ENCODE peak calls at places on chromosome 2, in nine cellular contexts. One of them, this sample, is unnamed.

GRCh38 chr2:207330912-207331311 is 165.2 kb upstream of the KLF7 start:
- DNase-seq in coronary artery: no peak
- DNase-seq in esophagus squamous epithelium: no peak
- DNase-seq in B cell: no peak
- DNase-seq in astrocyte: peak; percentile 95
- DNase-seq in mucosa of descending colon: no peak
- DNase-seq in fibroblast of lung: peak; percentile 96
- DNase-seq in astrocyte of the spinal cord: peak; percentile 89
- DNase-seq in psoas muscle: peak; percentile 33
- DNase-seq in this sample: no peak

GRCh38 chr2:108534577-108535379 is 508 bp downstream of the LIMS1 start:
- DNase-seq in coronary artery: peak; percentile 79
- DNase-seq in esophagus squamous epithelium: no peak
- DNase-seq in B cell: peak; percentile 62
- DNase-seq in astrocyte: no peak
- DNase-seq in mucosa of descending colon: no peak
- DNase-seq in fibroblast of lung: no peak
- DNase-seq in astrocyte of the spinal cord: peak; percentile 55
- DNase-seq in psoas muscle: no peak
- DNase-seq in this sample: no peak

GRCh38 chr2:128169497-128169896 is 78.5 kb downstream of the UGGT1 start:
- DNase-seq in coronary artery: no peak
- DNase-seq in esophagus squamous epithelium: no peak
- DNase-seq in B cell: no peak
- DNase-seq in astrocyte: no peak
- DNase-seq in mucosa of descending colon: no peak
- DNase-seq in fibroblast of lung: peak; percentile 87
- DNase-seq in astrocyte of the spinal cord: no peak
- DNase-seq in psoas muscle: no peak
- DNase-seq in this sample: no peak

GRCh38 chr2:178227187-178227586 is 32.9 kb downstream of the OSBPL6 start:
- DNase-seq in coronary artery: no peak
- DNase-seq in esophagus squamous epithelium: no peak
- DNase-seq in B cell: no peak
- DNase-seq in astrocyte: peak; percentile 67
- DNase-seq in mucosa of descending colon: no peak
- DNase-seq in fibroblast of lung: peak; percentile 55
- DNase-seq in astrocyte of the spinal cord: peak; percentile 72
- DNase-seq in psoas muscle: no peak
- DNase-seq in this sample: no peak

GRCh38 chr2:109311771-109312170 is 182.8 kb downstream of the SH3RF3 start:
- DNase-seq in coronary artery: no peak
- DNase-seq in esophagus squamous epithelium: no peak
- DNase-seq in B cell: no peak
- DNase-seq in astrocyte: no peak
- DNase-seq in mucosa of descending colon: no peak
- DNase-seq in fibroblast of lung: no peak
- DNase-seq in astrocyte of the spinal cord: no peak
- DNase-seq in psoas muscle: no peak
- DNase-seq in this sample: no peak

GRCh38 chr2:100812141-100812540 is 7.8 kb upstream of the NPAS2 start:
- DNase-seq in coronary artery: no peak
- DNase-seq in esophagus squamous epithelium: no peak
- DNase-seq in B cell: no peak
- DNase-seq in astrocyte: no peak
- DNase-seq in mucosa of descending colon: no peak
- DNase-seq in fibroblast of lung: no peak
- DNase-seq in astrocyte of the spinal cord: no peak
- DNase-seq in psoas muscle: no peak
- DNase-seq in this sample: no peak

GRCh38 chr2:242020196-242021004 is 150.9 kb downstream of the RTP5 start:
- DNase-seq in coronary artery: no peak
- DNase-seq in esophagus squamous epithelium: no peak
- DNase-seq in B cell: peak; percentile 38
- DNase-seq in astrocyte: no peak
- DNase-seq in mucosa of descending colon: no peak
- DNase-seq in fibroblast of lung: peak; percentile 19
- DNase-seq in astrocyte of the spinal cord: peak; percentile 37
- DNase-seq in psoas muscle: no peak
- DNase-seq in this sample: no peak

GRCh38 chr2:188181439-188181838 is 110.2 kb upstream of the GULP1 start:
- DNase-seq in coronary artery: no peak
- DNase-seq in esophagus squamous epithelium: no peak
- DNase-seq in B cell: no peak
- DNase-seq in astrocyte: no peak
- DNase-seq in mucosa of descending colon: no peak
- DNase-seq in fibroblast of lung: no peak
- DNase-seq in astrocyte of the spinal cord: no peak
- DNase-seq in psoas muscle: no peak
- DNase-seq in this sample: no peak

GRCh38 chr2:29011650-29012060 is 30.6 kb downstream of the TOGARAM2 start:
- DNase-seq in coronary artery: no peak
- DNase-seq in esophagus squamous epithelium: no peak
- DNase-seq in B cell: peak; percentile 55
- DNase-seq in astrocyte: peak; percentile 42
- DNase-seq in mucosa of descending colon: peak; percentile 58
- DNase-seq in fibroblast of lung: no peak
- DNase-seq in astrocyte of the spinal cord: peak; percentile 31
- DNase-seq in psoas muscle: peak; percentile 90
- DNase-seq in this sample: no peak
- TF ChIP-seq CTCF in coronary artery: no peak
- TF ChIP-seq CTCF in esophagus squamous epithelium: no peak
- TF ChIP-seq CTCF in B cell: no peak
- TF ChIP-seq CTCF in astrocyte: no peak
- TF ChIP-seq CTCF in mucosa of descending colon: no peak
- TF ChIP-seq CTCF in fibroblast of lung: no peak
- TF ChIP-seq CTCF in astrocyte of the spinal cord: peak; percentile 9
- TF ChIP-seq CTCF in psoas muscle: no peak
- TF ChIP-seq CTCF in this sample: no peak

DNA sequence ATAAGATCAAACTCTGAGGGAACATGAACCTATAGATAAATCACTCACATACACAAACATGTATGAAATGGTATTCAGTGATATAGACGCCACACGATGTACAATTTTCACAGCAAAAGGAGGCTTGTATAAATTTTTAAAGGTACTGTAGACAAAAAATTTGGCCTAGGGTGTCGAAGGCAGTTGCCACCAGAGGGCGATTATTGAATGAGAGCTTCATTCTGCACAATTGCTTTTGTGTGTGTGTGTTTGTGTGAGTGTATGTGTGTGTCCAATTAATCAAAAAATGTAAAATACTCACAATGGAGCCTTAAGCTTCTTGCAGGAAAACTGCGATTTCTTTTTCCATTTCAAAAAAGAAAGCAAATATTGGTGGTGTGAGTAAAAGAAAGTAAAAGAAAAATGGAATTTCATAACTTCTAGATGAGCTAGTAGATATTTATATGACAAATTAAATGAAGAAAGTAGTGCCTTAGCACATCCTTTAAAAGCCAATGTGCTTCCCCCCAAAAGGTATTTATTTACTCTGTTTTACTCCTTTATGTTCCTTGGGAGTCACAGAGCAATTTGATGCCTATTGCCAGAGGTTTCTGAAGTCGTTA is 800.1 kb downstream of the SATB2 start:
- DNase-seq in coronary artery: no peak
- DNase-seq in esophagus squamous epithelium: no peak
- DNase-seq in B cell: no peak
- DNase-seq in astrocyte: peak; percentile 30
- DNase-seq in mucosa of descending colon: peak; percentile 32
- DNase-seq in fibroblast of lung: peak; percentile 54
- DNase-seq in astrocyte of the spinal cord: peak; percentile 22
- DNase-seq in psoas muscle: no peak
- DNase-seq in this sample: peak; percentile 3
- TF ChIP-seq CTCF in coronary artery: no peak
- TF ChIP-seq CTCF in esophagus squamous epithelium: no peak
- TF ChIP-seq CTCF in B cell: no peak
- TF ChIP-seq CTCF in astrocyte: peak; percentile 71
- TF ChIP-seq CTCF in mucosa of descending colon: no peak
- TF ChIP-seq CTCF in fibroblast of lung: peak; percentile 45
- TF ChIP-seq CTCF in astrocyte of the spinal cord: peak; percentile 61
- TF ChIP-seq CTCF in psoas muscle: peak; percentile 16
- TF ChIP-seq CTCF in this sample: peak; percentile 13

GRCh38 chr2:136024185-136024584 is 38.8 kb upstream of the DARS1 start:
- DNase-seq in coronary artery: no peak
- DNase-seq in esophagus squamous epithelium: no peak
- DNase-seq in B cell: no peak
- DNase-seq in astrocyte: no peak
- DNase-seq in mucosa of descending colon: no peak
- DNase-seq in fibroblast of lung: no peak
- DNase-seq in astrocyte of the spinal cord: no peak
- DNase-seq in psoas muscle: no peak
- DNase-seq in this sample: no peak
- TF ChIP-seq CTCF in coronary artery: no peak
- TF ChIP-seq CTCF in esophagus squamous epithelium: no peak
- TF ChIP-seq CTCF in B cell: no peak
- TF ChIP-seq CTCF in astrocyte: no peak
- TF ChIP-seq CTCF in mucosa of descending colon: no peak
- TF ChIP-seq CTCF in fibroblast of lung: no peak
- TF ChIP-seq CTCF in astrocyte of the spinal cord: no peak
- TF ChIP-seq CTCF in psoas muscle: no peak
- TF ChIP-seq CTCF in this sample: no peak

GRCh38 chr2:201244829-201245228 is 15.5 kb upstream of the CASP8 start:
- DNase-seq in coronary artery: no peak
- DNase-seq in esophagus squamous epithelium: no peak
- DNase-seq in B cell: no peak
- DNase-seq in astrocyte: no peak
- DNase-seq in mucosa of descending colon: no peak
- DNase-seq in fibroblast of lung: no peak
- DNase-seq in astrocyte of the spinal cord: no peak
- DNase-seq in psoas muscle: no peak
- DNase-seq in this sample: no peak
- TF ChIP-seq CTCF in coronary artery: no peak
- TF ChIP-seq CTCF in esophagus squamous epithelium: no peak
- TF ChIP-seq CTCF in B cell: no peak
- TF ChIP-seq CTCF in astrocyte: no peak
- TF ChIP-seq CTCF in mucosa of descending colon: no peak
- TF ChIP-seq CTCF in fibroblast of lung: no peak
- TF ChIP-seq CTCF in astrocyte of the spinal cord: no peak
- TF ChIP-seq CTCF in psoas muscle: no peak
- TF ChIP-seq CTCF in this sample: no peak